ENCODE peak calls at places on chromosome 5, in five cellular contexts. J is NCI-H1436, W is foreskin fibroblast, S is HS-5, B is neural crest cell. E is an unnamed sample.

GRCh38 chr5:104412649-104413240 is 850.2 kb upstream of the NUDT12 start:
- DNase-seq in S (no peak), B (peak), J (no peak), W (peak), E (peak)

GRCh38 chr5:149002761-149003689 is 59.8 kb downstream of the SH3TC2 start:
- DNase-seq in W (peak), S (peak), J (no peak), B (no peak), E (no peak)

GRCh38 chr5:88833371-88834107 is 49.4 kb downstream of the MEF2C start:
- DNase-seq in B (no peak), J (peak), S (no peak), W (peak), E (peak)

GRCh38 chr5:149036168-149036567 is 26.7 kb downstream of the SH3TC2 start:
- DNase-seq in J (no peak), W (no peak), B (no peak), S (no peak), E (no peak)

GRCh38 chr5:145554399-145554798 is 280.7 kb downstream of the PRELID2 start:
- DNase-seq in B (no peak), W (peak), S (peak), J (no peak), E (peak)

GRCh38 chr5:6804766-6805165 is 91.5 kb downstream of the TENT4A start:
- DNase-seq in J (no peak), B (no peak), W (peak), S (no peak), E (no peak)

GRCh38 chr5:169161022-169161680 is 139.8 kb downstream of the SLIT3 start:
- DNase-seq in J (no peak), W (peak), B (no peak), S (peak), E (peak)

GRCh38 chr5:55151923-55152842 is 7.8 kb upstream of the GPX8 start:
- DNase-seq in J (no peak), S (no peak), B (no peak), W (peak), E (peak)

GRCh38 chr5:114500756-114501155 is 138.9 kb downstream of the KCNN2 start:
- DNase-seq in J (no peak), B (no peak), S (no peak), W (no peak), E (no peak)

GRCh38 chr5:67283988-67284457 is 87.4 kb upstream of the CD180 start:
- DNase-seq in B (no peak), J (no peak), S (no peak), W (no peak), E (no peak)

GRCh38 chr5:5804834-5805233 is 382.4 kb downstream of the ICE1 start:
- DNase-seq in J (no peak), W (no peak), B (no peak), S (no peak), E (no peak)

GRCh38 chr5:72767289-72768010 is 49.0 kb upstream of the TNPO1 start:
- DNase-seq in W (peak), B (no peak), J (peak), S (no peak), E (no peak)

GRCh38 chr5:137563646-137564474 is 64.7 kb upstream of the SPOCK1 start:
- DNase-seq in B (no peak), J (no peak), W (peak), S (peak), E (peak)

GRCh38 chr5:159198063-159199036 is 11.0 kb downstream of the RNF145 start:
- DNase-seq in J (no peak), S (no peak), B (no peak), W (no peak), E (no peak)

GRCh38 chr5:132466453-132467291 is 23.9 kb downstream of the IRF1 start:
- DNase-seq in W (peak), B (no peak), J (no peak), S (no peak), E (no peak)

GRCh38 chr5:77449981-77450380 is 42.1 kb downstream of the WDR41 start:
- DNase-seq in W (no peak), B (no peak), S (no peak), J (no peak), E (no peak)

GRCh38 chr5:35856186-35857003 is at the start of gene IL7R:
- DNase-seq in W (no peak), B (no peak), J (no peak), S (peak), E (no peak)

GRCh38 chr5:129670944-129671343 is 77.0 kb upstream of the MINAR2 start:
- DNase-seq in B (no peak), S (peak), W (peak), J (no peak), E (peak)

GRCh38 chr5:37615184-37615583 is 224.7 kb downstream of the GDNF start:
- DNase-seq in J (no peak), W (peak), B (no peak), S (peak), E (peak)

GRCh38 chr5:37833990-37834389 is 5.9 kb downstream of the GDNF start:
- DNase-seq in J (no peak), B (no peak), W (no peak), S (no peak), E (no peak)

GRCh38 chr5:115402822-115403577 is 106.5 kb upstream of the CCDC112 start:
- DNase-seq in S (no peak), J (no peak), W (peak), B (no peak), E (no peak)

GRCh38 chr5:9468070-9468388 is 77.8 kb downstream of the SEMA5A start:
- DNase-seq in B (no peak), J (no peak), S (peak), W (peak), E (peak)

GRCh38 chr5:12292610-12293204 is 388.5 kb upstream of the CTNND2 start:
- DNase-seq in S (no peak), B (no peak), J (no peak), W (no peak), E (no peak)

GRCh38 chr5:95018946-95019345 is 265.9 kb downstream of the MCTP1 start:
- DNase-seq in B (no peak), S (no peak), W (no peak), J (no peak), E (no peak)

GRCh38 chr5:134545070-134545868 is 19.8 kb downstream of the JADE2 start:
- DNase-seq in S (no peak), J (peak), W (no peak), B (no peak), E (peak)

GRCh38 chr5:22431840-22432239 is 421.3 kb downstream of the CDH12 start:
- DNase-seq in W (no peak), J (no peak), S (no peak), B (no peak), E (no peak)

GRCh38 chr5:159448-160172 is 31.7 kb upstream of the LRRC14B start:
- DNase-seq in J (no peak), W (peak), S (no peak), B (no peak), E (peak)

GRCh38 chr5:32583582-32584232 is 1.6 kb upstream of the SUB1 start:
- DNase-seq in J (no peak), W (no peak), S (no peak), B (no peak), E (no peak)

GRCh38 chr5:120919017-120919416 is 454.9 kb downstream of the PRR16 start:
- DNase-seq in W (peak), J (no peak), B (no peak), S (no peak), E (no peak)

GRCh38 chr5:14600846-14601245 is 19.3 kb downstream of the OTULINL start:
- DNase-seq in J (no peak), W (no peak), B (no peak), S (no peak), E (no peak)

GRCh38 chr5:149688406-149688805 is 41.7 kb upstream of the PPARGC1B start:
- DNase-seq in W (no peak), B (no peak), S (no peak), J (no peak), E (no peak)

GRCh38 chr5:87453801-87454200 is 41.1 kb upstream of the CCNH start:
- DNase-seq in W (no peak), S (no peak), B (no peak), J (no peak), E (no peak)

GRCh38 chr5:61290815-61291214 is 41.2 kb upstream of the ZSWIM6 start:
- DNase-seq in W (peak), B (no peak), J (no peak), S (no peak), E (no peak)